ENCODE peak calls at places on chromosomes 7 and 10, in eight cellular contexts. B, Z, X, U, C, I, T and K are unnamed samples. For H3K4me1, the result is how much of the 10 kb centered on the place peaks cover.

GRCh38 chr10:88987243-88987726 is 3.3 kb upstream of the FAS start:
- DNase-seq in B (no peak), Z (no peak), X (no peak), U (no peak), C (no peak), I (no peak), T (no peak), K (no peak)

GRCh38 chr7:37333075-37333474 is 115.6 kb downstream of the ELMO1 start:
- DNase-seq in B (no peak), Z (no peak), X (no peak), U (no peak), C (no peak), I (no peak), T (no peak), K (no peak)

GRCh38 chr10:16832351-16833080 is 15.3 kb upstream of the RSU1 start:
- DNase-seq in B (no peak), Z (no peak), X (peak), U (no peak), C (no peak), I (no peak), T (no peak), K (no peak)

GRCh38 chr7:123798527-123799188 is 46.3 kb upstream of the HYAL4 start:
- DNase-seq in B (no peak), Z (no peak), X (no peak), U (no peak), C (no peak), I (no peak), T (no peak), K (no peak)

GRCh38 chr7:22572937-22573336 is 72.9 kb upstream of the STEAP1B start:
- DNase-seq in B (no peak), Z (no peak), X (peak), U (no peak), C (no peak), I (no peak), T (no peak), K (no peak)

GRCh38 chr10:63717089-63717715 is 196.0 kb downstream of the REEP3 start:
- DNase-seq in B (no peak), Z (no peak), X (no peak), U (no peak), C (no peak), I (peak), T (no peak), K (no peak)

GRCh38 chr10:26334232-26334931 is 103.8 kb upstream of the APBB1IP start:
- DNase-seq in B (no peak), Z (no peak), X (no peak), U (no peak), C (no peak), I (no peak), T (no peak), K (no peak)

GRCh38 chr10:1117651-1118050 is 61.5 kb downstream of the WDR37 start:
- DNase-seq in B (no peak), Z (no peak), X (no peak), U (no peak), C (no peak), I (no peak), T (no peak), K (no peak)

GRCh38 chr7:102080371-102081243 is 206.1 kb upstream of the SH2B2 start:
- DNase-seq in B (no peak), Z (no peak), X (no peak), U (no peak), C (no peak), I (no peak), T (no peak), K (no peak)

GRCh38 chr10:65090991-65091390 is 1569.8 kb downstream of the REEP3 start:
- DNase-seq in B (no peak), Z (no peak), X (no peak), U (no peak), C (no peak), I (no peak), T (no peak), K (no peak)

DNA sequence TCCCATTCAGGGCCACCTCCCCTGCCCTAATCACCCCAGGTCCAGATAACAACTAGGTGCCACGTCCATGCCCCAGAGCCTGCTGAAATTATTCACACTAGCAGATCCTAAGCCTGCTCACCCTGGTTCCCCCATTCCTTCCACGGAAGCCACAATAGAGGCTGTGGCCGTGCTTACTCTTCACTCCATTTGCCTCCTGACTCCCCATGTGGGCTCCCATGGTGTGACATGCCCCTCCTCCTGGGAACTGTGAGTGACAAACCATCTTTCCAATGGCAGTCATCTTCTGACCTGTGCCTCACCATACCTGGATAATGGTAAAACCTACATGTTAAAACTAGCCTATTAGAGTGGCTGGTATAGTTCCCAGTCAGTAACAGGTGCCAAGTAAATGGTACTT is 216.2 kb upstream of the PRKCQ start:
- DNase-seq in B (no peak), Z (no peak), X (no peak), U (no peak), C (no peak), I (no peak), T (no peak), K (no peak)
- H3K4me1 ChIP-seq in B (under half), Z (under half), X (under half), U (under half), C (under half), I (under half), T (under half), K (under half)

GRCh38 chr10:93476756-93477155 is 5.4 kb downstream of the MYOF start:
- DNase-seq in B (no peak), Z (no peak), X (no peak), U (no peak), C (no peak), I (no peak), T (no peak), K (no peak)

GRCh38 chr10:93481213-93481930 is 762 bp downstream of the MYOF start:
- DNase-seq in B (no peak), Z (no peak), X (peak), U (no peak), C (no peak), I (no peak), T (no peak), K (no peak)

GRCh38 chr10:93478873-93479272 is 3.3 kb downstream of the MYOF start:
- DNase-seq in B (no peak), Z (no peak), X (no peak), U (no peak), C (no peak), I (no peak), T (no peak), K (no peak)

GRCh38 chr10:93485690-93486089 is 3.6 kb upstream of the MYOF start:
- DNase-seq in B (no peak), Z (no peak), X (no peak), U (no peak), C (no peak), I (no peak), T (no peak), K (no peak)

GRCh38 chr10:93481931-93482834 is at the start of gene MYOF:
- DNase-seq in B (peak), Z (no peak), X (peak), U (peak), C (no peak), I (peak), T (peak), K (peak)
- H3K27ac ChIP-seq in B (no peak), Z (no peak), X (peak), U (peak), C (peak), I (peak), T (peak), K (peak)

DNA sequence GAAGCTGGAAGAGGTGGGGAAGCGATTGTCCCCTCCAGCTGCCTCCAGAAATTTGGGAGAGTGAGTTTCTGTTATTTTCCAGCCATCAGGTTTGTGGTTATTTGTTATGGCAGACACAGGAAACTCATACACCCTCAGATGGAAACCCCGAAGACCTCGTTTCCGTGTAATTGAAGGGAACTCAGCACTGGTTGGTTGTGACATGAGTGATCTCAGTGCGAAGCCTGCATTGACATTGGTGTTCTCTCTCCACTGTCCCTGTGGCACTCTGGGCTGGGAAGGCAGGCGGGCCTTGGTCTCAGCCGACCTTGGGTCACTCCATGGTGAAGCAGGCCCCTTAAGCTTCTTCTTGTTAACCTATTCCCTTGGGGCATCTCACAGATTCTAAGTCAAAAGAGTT is 233.4 kb downstream of the PRPF18 start:
- DNase-seq in B (no peak), Z (no peak), X (no peak), U (no peak), C (no peak), I (no peak), T (no peak), K (no peak)
- H3K4me3 ChIP-seq in B (no peak), Z (no peak), X (no peak), U (no peak), C (no peak), I (no peak), T (no peak), K (no peak)

GRCh38 chr7:77895905-77896304 is 97.3 kb downstream of the PHTF2 start:
- DNase-seq in B (no peak), Z (no peak), X (no peak), U (no peak), C (no peak), I (no peak), T (no peak), K (no peak)
- H3K4me1 ChIP-seq in B (under half), Z (under half), X (under half), U (under half), C (under half), I (under half), T (under half), K (under half)

GRCh38 chr7:50346548-50347497 is 42.3 kb downstream of the IKZF1 start:
- DNase-seq in B (no peak), Z (no peak), X (peak), U (no peak), C (no peak), I (no peak), T (no peak), K (no peak)

GRCh38 chr7:50339990-50340500 is 35.5 kb downstream of the IKZF1 start:
- DNase-seq in B (no peak), Z (peak), X (no peak), U (no peak), C (no peak), I (no peak), T (no peak), K (no peak)

GRCh38 chr7:50342616-50343114 is 38.1 kb downstream of the IKZF1 start:
- DNase-seq in B (peak), Z (peak), X (no peak), U (no peak), C (no peak), I (no peak), T (no peak), K (peak)

GRCh38 chr7:50336909-50337703 is 32.6 kb downstream of the IKZF1 start:
- DNase-seq in B (no peak), Z (no peak), X (no peak), U (no peak), C (no peak), I (no peak), T (no peak), K (no peak)

DNA sequence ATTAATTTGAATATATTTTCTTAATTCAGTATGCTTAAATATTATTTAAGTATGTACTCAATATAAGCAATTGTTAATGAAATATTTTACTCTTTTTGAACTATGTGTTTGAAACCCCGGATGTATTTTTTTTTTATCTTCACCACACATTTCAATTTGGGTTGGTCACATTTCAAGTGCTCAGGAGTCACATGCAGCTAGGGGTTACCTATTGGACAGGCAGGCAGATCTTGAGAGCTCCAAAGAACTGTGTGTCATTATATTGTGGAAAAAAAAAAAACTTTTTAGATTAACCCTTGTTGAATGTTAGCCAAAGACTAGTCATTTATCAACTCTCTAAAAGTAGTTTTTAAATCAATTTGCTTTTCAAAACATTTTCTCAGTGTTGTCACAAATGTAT is 37.2 kb downstream of the IKZF1 start:
- DNase-seq in B (no peak), Z (no peak), X (no peak), U (no peak), C (no peak), I (no peak), T (no peak), K (no peak)
- H3K27ac ChIP-seq in B (no peak), Z (no peak), X (no peak), U (no peak), C (no peak), I (no peak), T (no peak), K (no peak)

DNA sequence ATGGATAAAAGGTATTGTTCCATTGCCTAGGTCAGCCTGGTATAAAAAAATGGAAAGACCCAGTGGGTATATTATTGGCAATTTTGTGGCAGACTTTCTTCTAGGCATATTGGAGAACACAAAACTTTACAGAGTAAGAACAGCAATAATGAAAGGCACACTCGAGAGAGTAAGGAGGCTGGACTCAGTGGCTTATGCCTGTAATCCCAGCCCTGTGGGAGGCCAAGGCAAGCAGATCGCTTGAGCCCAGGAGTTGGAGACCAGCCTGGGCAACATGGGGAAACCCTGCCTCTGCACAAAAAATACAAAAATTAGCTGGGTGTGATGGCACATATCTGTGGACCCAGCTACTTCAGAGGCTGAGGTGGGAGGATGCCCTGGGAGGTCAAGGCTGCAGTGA is 158.2 kb downstream of the FAM107B start:
- DNase-seq in B (peak), Z (no peak), X (no peak), U (no peak), C (no peak), I (no peak), T (no peak), K (no peak)
- H3K4me3 ChIP-seq in B (no peak), Z (no peak), X (no peak), U (no peak), C (no peak), I (no peak), T (no peak), K (no peak)

GRCh38 chr7:47389923-47390630 is 191.8 kb downstream of the TNS3 start:
- DNase-seq in B (no peak), Z (no peak), X (no peak), U (no peak), C (no peak), I (peak), T (no peak), K (no peak)
- H3K4me1 ChIP-seq in B (under half), Z (under half), X (under half), U (under half), C (under half), I (under half), T (under half), K (under half)

GRCh38 chr7:77460057-77460486 is 43.9 kb upstream of the GSAP start:
- DNase-seq in B (no peak), Z (no peak), X (no peak), U (no peak), C (no peak), I (no peak), T (no peak), K (no peak)

GRCh38 chr7:77458786-77459185 is 42.6 kb upstream of the GSAP start:
- DNase-seq in B (no peak), Z (no peak), X (no peak), U (no peak), C (no peak), I (no peak), T (no peak), K (no peak)

GRCh38 chr7:77461246-77461645 is 45.1 kb upstream of the GSAP start:
- DNase-seq in B (no peak), Z (no peak), X (no peak), U (no peak), C (no peak), I (no peak), T (no peak), K (no peak)

GRCh38 chr7:77457779-77458178 is 41.6 kb upstream of the GSAP start:
- DNase-seq in B (no peak), Z (no peak), X (no peak), U (no peak), C (no peak), I (no peak), T (no peak), K (no peak)

GRCh38 chr7:77459311-77459726 is 43.2 kb upstream of the GSAP start:
- DNase-seq in B (no peak), Z (no peak), X (no peak), U (no peak), C (no peak), I (no peak), T (no peak), K (no peak)
- H3K27ac ChIP-seq in B (no peak), Z (no peak), X (no peak), U (no peak), C (no peak), I (no peak), T (no peak), K (no peak)